ENCODE peak calls at places on chromosomes 2 and 18, in ten cellular contexts. B is foreskin fibroblast, L is AG10803, Y is astrocyte of the spinal cord, T is hepatocyte, V is kidney epithelial cell, Q is lower lobe of right lung, W is pancreas, S is breast epithelium, Z is HCT116. M is an unnamed sample.

GRCh38 chr2:64329848-64330247 is 124.1 kb upstream of the LGALSL start:
- DNase-seq in W (no peak), V (no peak), T (no peak), Z (no peak), Y (no peak), L (peak; percentile 40), S (no peak), Q (peak; percentile 46), B (peak; percentile 56), M (no peak)

GRCh38 chr2:233354500-233354924 is 218 bp downstream of the DGKD start:
- DNase-seq in B (no peak), W (no peak), Y (no peak), L (no peak), S (no peak), Q (no peak), Z (no peak), T (no peak), V (no peak), M (no peak)

GRCh38 chr2:219987830-219988229 is 360.4 kb downstream of the SLC4A3 start:
- DNase-seq in S (no peak), W (no peak), Y (peak; percentile 83), Z (no peak), T (peak; percentile 60), B (peak; percentile 75), V (peak; percentile 21), Q (no peak), L (peak; percentile 68), M (no peak)

GRCh38 chr2:70732736-70733427 is 35.1 kb downstream of the ADD2 start:
- DNase-seq in Y (no peak), T (no peak), Q (no peak), L (no peak), W (no peak), S (no peak), V (no peak), Z (no peak), B (no peak), M (no peak)

GRCh38 chr2:137185378-137186078 is 420.2 kb downstream of the THSD7B start:
- DNase-seq in V (no peak), Y (peak; percentile 62), L (peak; percentile 61), T (no peak), Z (no peak), S (no peak), W (no peak), Q (no peak), B (peak; percentile 29), M (no peak)

GRCh38 chr2:137910641-137911040 is 53.6 kb upstream of the HNMT start:
- DNase-seq in B (peak; percentile 45), V (no peak), Q (no peak), L (peak; percentile 26), Y (peak; percentile 43), W (no peak), Z (peak; percentile 8), S (no peak), T (peak; percentile 33), M (no peak)

GRCh38 chr2:130355578-130356431 is at the start of gene PTPN18:
- DNase-seq in L (peak; percentile 86), S (peak; percentile 74), T (peak; percentile 94), W (peak; percentile 95), B (peak; percentile 97), Q (peak; percentile 97), V (no peak), Z (peak; percentile 58), Y (peak; percentile 86), M (peak; percentile 28)

GRCh38 chr2:149040451-149040850 is 2.0 kb downstream of the LYPD6B start:
- DNase-seq in Q (no peak), V (no peak), L (no peak), S (no peak), B (peak; percentile 31), Z (peak; percentile 42), T (peak; percentile 43), Y (no peak), W (no peak), M (no peak)

GRCh38 chr2:10303634-10304378 is 1.1 kb downstream of the HPCAL1 start:
- DNase-seq in V (no peak), S (no peak), W (no peak), T (peak; percentile 77), B (peak; percentile 80), L (peak; percentile 45), Q (peak; percentile 80), Z (no peak), Y (peak; percentile 38), M (no peak)

DNA sequence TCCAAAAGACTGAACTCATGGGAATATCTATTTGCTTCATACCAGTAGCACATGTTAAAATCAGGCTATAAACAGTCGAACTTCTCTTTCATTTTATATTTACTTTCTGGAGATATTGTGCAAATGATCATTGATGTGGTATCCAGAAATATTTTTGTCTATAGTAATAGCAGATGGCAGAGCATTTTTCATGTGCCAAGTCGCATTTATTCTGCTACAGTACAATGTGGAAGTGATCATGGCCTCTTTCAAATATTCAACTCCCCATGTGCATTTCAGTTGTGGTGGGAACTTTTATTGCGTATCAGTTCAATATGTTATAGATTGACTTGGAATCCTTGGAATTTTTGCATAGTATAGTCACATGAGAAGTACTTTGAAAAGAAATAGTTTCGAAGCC is 57.4 kb downstream of the RHBDD1 start:
- DNase-seq in Y (no peak), V (no peak), W (no peak), T (no peak), S (no peak), B (peak; percentile 90), Z (no peak), L (peak; percentile 96), Q (no peak), M (no peak)
- H3K4me3 ChIP-seq in Y (no peak overlapping the region), V (no peak overlapping the region), W (no peak overlapping the region), T (no peak overlapping the region), S (no peak overlapping the region), B (no peak overlapping the region), Z (no peak overlapping the region), L (no peak overlapping the region), Q (no peak overlapping the region), M (no peak overlapping the region)

DNA sequence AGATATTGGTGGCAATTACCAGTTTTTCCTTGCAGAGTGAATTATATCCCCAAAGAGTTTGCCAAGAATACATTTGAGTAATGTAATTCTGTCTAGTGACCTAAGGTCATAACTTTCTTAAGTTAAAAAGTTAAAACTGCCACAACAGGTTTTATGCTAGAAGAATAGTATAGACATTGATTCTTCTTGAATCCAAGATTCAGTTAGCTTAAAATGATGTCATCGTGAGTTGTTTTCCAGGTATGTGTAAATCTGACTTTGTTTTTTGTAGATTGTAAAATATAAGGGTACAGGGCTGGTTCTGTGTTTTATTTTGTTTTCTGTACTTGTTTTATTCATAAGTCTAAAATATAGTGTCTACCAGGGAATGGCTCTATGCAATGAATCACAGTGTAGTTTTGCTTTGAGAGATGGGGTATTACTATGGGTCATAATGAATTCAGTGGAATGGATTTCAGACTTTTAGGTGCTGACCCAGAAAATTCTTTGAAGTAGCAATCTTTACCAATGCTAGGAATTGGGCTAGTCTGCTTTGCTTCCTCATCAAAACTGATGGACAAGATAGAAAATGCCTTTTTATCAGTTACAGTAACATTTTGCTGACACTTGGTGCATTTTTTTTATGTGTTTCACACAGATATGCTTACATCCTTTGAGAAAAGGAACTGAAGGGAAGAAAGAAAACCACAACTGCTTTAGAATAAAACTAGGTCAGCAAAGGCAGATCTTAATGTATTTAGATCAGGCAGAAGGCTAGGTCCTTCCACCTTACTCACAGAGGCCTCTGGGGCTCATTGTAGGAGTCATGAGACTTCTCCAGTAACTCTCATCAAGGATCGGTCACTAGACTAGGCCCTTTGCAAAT is 20.8 kb upstream of the MGAT5 start:
- DNase-seq in Q (no peak), W (no peak), V (no peak), B (peak; percentile 16), Z (no peak), T (no peak), Y (peak; percentile 26), S (no peak), L (no peak), M (no peak)
- TF ChIP-seq CTCF in Q (no peak), W (no peak), V (no peak), B (no peak), Z (no peak), T (no peak), Y (no peak), S (no peak), L (peak; percentile 16), M (no peak)

GRCh38 chr18:11147962-11148654 is 1.3 kb downstream of the PIEZO2 start:
- DNase-seq in Z (no peak), B (peak; percentile 10), S (no peak), Y (no peak), T (no peak), V (no peak), L (no peak), Q (no peak), W (no peak), M (no peak)

GRCh38 chr18:11146947-11147345 is 2.4 kb downstream of the PIEZO2 start:
- DNase-seq in Q (no peak), Y (no peak), V (no peak), L (no peak), T (no peak), W (no peak), S (no peak), Z (no peak), B (no peak), M (no peak)

GRCh38 chr18:11147371-11147860 is 2.0 kb downstream of the PIEZO2 start:
- DNase-seq in T (peak; percentile 45), W (no peak), V (no peak), L (no peak), Y (no peak), Q (no peak), Z (no peak), B (peak; percentile 8), S (no peak), M (no peak)

GRCh38 chr18:11145413-11146191 is 3.8 kb downstream of the PIEZO2 start:
- DNase-seq in Z (no peak), V (no peak), B (no peak), S (no peak), T (no peak), Y (no peak), L (no peak), Q (no peak), W (no peak), M (no peak)

DNA sequence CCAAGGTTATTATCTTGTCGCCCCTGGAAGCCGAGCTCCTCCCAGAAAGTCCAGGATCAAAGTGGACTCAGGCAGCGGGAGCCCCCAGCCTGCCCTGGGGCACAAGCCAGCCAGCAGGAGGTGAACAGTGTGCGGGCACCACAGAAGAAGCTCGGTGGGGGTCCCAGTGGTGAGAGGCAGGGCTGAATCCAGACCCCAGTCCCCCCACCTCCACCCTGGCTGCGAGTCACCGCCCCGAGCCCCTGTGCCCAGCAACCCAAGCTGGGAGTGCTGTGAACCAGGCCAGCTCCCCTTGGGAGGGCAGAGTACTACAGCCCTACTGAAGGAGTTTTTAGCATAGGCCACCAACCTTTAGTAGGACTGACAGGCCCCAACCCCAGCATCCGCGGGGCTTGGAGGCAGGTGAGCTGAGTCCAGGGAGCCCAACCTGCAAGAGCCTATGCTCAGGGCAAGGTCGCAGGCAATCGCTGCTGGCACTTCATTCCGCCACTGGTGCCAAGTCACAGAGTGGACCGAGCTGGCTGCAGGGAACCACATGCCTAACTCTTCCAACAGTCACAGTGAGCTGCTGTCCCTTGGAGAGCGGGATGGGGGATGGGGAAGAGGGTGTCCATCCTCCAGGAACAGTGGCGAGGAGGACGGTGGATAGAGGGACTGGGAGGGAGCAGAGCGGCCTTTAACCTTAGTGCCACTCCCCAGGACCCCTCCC is 3.0 kb downstream of the PIEZO2 start:
- DNase-seq in B (no peak), S (no peak), Q (no peak), T (no peak), W (peak; percentile 75), Y (no peak), L (no peak), Z (no peak), V (no peak), M (no peak)
- H3K4me3 ChIP-seq in B (no peak overlapping the region), S (peak overlapping the region; percentile 51), Q (peak overlapping the region; percentile 52), T (no peak overlapping the region), W (no peak overlapping the region), Y (no peak overlapping the region), L (no peak overlapping the region), Z (no peak overlapping the region), V (no peak overlapping the region), M (no peak overlapping the region)

GRCh38 chr18:25310045-25310444 is 41.9 kb downstream of the ZNF521 start:
- DNase-seq in V (peak; percentile 12), Z (peak; percentile 7), S (no peak), Q (no peak), W (no peak), B (peak; percentile 85), Y (peak; percentile 74), T (no peak), L (peak; percentile 40), M (no peak)
- TF ChIP-seq CTCF in V (no peak), Z (no peak), S (no peak), Q (peak; percentile 21), W (no peak), B (no peak), Y (peak; percentile 14), T (no peak), L (peak; percentile 20), M (peak; percentile 39)